ENCODE peak calls at places on chromosomes 5 and 9, in six cellular contexts. G, P, E, O, D and A are unnamed samples.

GRCh38 chr9:115944166-115944948 is 209.2 kb upstream of the PAPPA start:
- DNase-seq in P (peak), O (peak), E (peak), G (no peak), D (no peak), A (peak)

GRCh38 chr5:31651241-31651640 is 12.3 kb downstream of the PDZD2 start:
- DNase-seq in D (no peak), P (no peak), G (no peak), O (no peak), E (no peak), A (no peak)

GRCh38 chr5:42487077-42487476 is 63.8 kb downstream of the GHR start:
- DNase-seq in P (no peak), O (no peak), D (no peak), E (no peak), G (no peak), A (no peak)

GRCh38 chr9:133005221-133005760 is 25.5 kb upstream of the GTF3C5 start:
- DNase-seq in G (no peak), E (no peak), D (no peak), P (no peak), O (no peak), A (no peak)

GRCh38 chr5:6832994-6833393 is 119.8 kb downstream of the TENT4A start:
- DNase-seq in O (no peak), G (no peak), E (no peak), D (no peak), P (no peak), A (no peak)

GRCh38 chr5:172727551-172727950 is 43.4 kb downstream of the DUSP1 start:
- DNase-seq in O (no peak), P (no peak), E (no peak), D (no peak), G (no peak), A (no peak)

GRCh38 chr9:36665921-36666429 is 93.3 kb downstream of the MELK start:
- DNase-seq in E (peak), P (no peak), G (no peak), O (no peak), D (peak), A (no peak)

GRCh38 chr5:176500511-176500910 is 36.7 kb downstream of the RNF44 start:
- DNase-seq in E (no peak), O (no peak), P (peak), G (no peak), D (no peak), A (no peak)

GRCh38 chr5:65213921-65214525 is 267.7 kb downstream of the ADAMTS6 start:
- DNase-seq in D (no peak), G (no peak), P (no peak), E (peak), O (peak), A (peak)

GRCh38 chr5:76943006-76943405 is 9.8 kb upstream of the CRHBP start:
- DNase-seq in O (no peak), G (no peak), E (no peak), D (no peak), P (no peak), A (no peak)

GRCh38 chr9:18493361-18494015 is 19.5 kb downstream of the ADAMTSL1 start:
- DNase-seq in G (no peak), O (no peak), P (no peak), E (peak), D (no peak), A (no peak)

GRCh38 chr5:17184596-17184995 is 32.8 kb upstream of the BASP1 start:
- DNase-seq in D (no peak), G (no peak), O (no peak), P (no peak), E (peak), A (no peak)

GRCh38 chr5:148909766-148910165 is 83.4 kb downstream of the ADRB2 start:
- DNase-seq in P (no peak), O (no peak), G (no peak), E (no peak), D (no peak), A (no peak)

GRCh38 chr5:139468421-139468931 is 2.3 kb upstream of the SMIM33 start:
- DNase-seq in D (no peak), E (no peak), O (peak), G (no peak), P (no peak), A (no peak)

GRCh38 chr5:68429510-68429909 is 214.0 kb downstream of the PIK3R1 start:
- DNase-seq in P (no peak), G (no peak), E (no peak), O (no peak), D (no peak), A (no peak)

GRCh38 chr9:13181652-13182051 is 97.8 kb downstream of the MPDZ start:
- DNase-seq in E (no peak), G (no peak), P (no peak), D (no peak), O (peak), A (no peak)

GRCh38 chr9:103798620-103799019 is 295.5 kb upstream of the SMC2 start:
- DNase-seq in E (peak), D (no peak), G (no peak), O (no peak), P (no peak), A (no peak)

GRCh38 chr5:131981516-131981915 is 29.9 kb downstream of the ACSL6 start:
- DNase-seq in E (no peak), D (no peak), O (no peak), P (no peak), G (no peak), A (no peak)

GRCh38 chr5:137621861-137622823 is 113.7 kb downstream of the KLHL3 start:
- DNase-seq in G (no peak), D (no peak), E (peak), O (no peak), P (peak), A (peak)

GRCh38 chr5:153489611-153490010 is 859 bp upstream of the GRIA1 start:
- DNase-seq in E (no peak), P (no peak), D (no peak), O (no peak), G (no peak), A (no peak)

GRCh38 chr5:126471875-126472537 is 48.8 kb downstream of the GRAMD2B start:
- DNase-seq in O (peak), G (no peak), D (no peak), E (peak), P (peak), A (no peak)

GRCh38 chr9:6843742-6844141 is 86.0 kb downstream of the KDM4C start:
- DNase-seq in P (no peak), G (no peak), E (no peak), O (no peak), D (no peak), A (no peak)

GRCh38 chr5:65907138-65907537 is 19.2 kb upstream of the ERBIN start:
- DNase-seq in G (no peak), E (no peak), O (no peak), P (no peak), D (no peak), A (no peak)

GRCh38 chr5:58411372-58411771 is 48.5 kb downstream of the PLK2 start:
- DNase-seq in E (no peak), G (no peak), O (no peak), D (no peak), P (no peak), A (no peak)

GRCh38 chr9:20786807-20787206 is 102.7 kb downstream of the FOCAD start:
- DNase-seq in E (no peak), D (no peak), P (no peak), G (no peak), O (no peak), A (no peak)

GRCh38 chr5:636951-637350 is 24.8 kb downstream of the CEP72 start:
- DNase-seq in P (no peak), G (no peak), O (no peak), E (no peak), D (no peak), A (no peak)

GRCh38 chr5:133392448-133392847 is 219.9 kb downstream of the FSTL4 start:
- DNase-seq in D (no peak), E (no peak), P (no peak), O (no peak), G (no peak), A (peak)

GRCh38 chr5:19880859-19881436 is 107.1 kb downstream of the CDH18 start:
- DNase-seq in O (peak), P (no peak), G (no peak), E (no peak), D (no peak), A (no peak)

GRCh38 chr9:135662758-135663450 is at the start of gene LCN9:
- DNase-seq in O (no peak), D (no peak), G (no peak), E (peak), P (no peak), A (no peak)

GRCh38 chr9:136191549-136192286 is 13.2 kb downstream of the LHX3 start:
- DNase-seq in O (no peak), P (no peak), D (no peak), G (no peak), E (no peak), A (no peak)

GRCh38 chr5:141223112-141223783 is at the start of gene PCDHB14:
- DNase-seq in D (peak), O (peak), P (peak), E (peak), G (no peak), A (no peak)

GRCh38 chr9:127417130-127418036 is 6.8 kb upstream of the ZNF79 start:
- DNase-seq in D (no peak), E (peak), G (no peak), P (peak), O (no peak), A (no peak)

GRCh38 chr9:132032584-132032945 is 47.1 kb downstream of the MED27 start:
- DNase-seq in O (no peak), E (no peak), D (no peak), P (no peak), G (no peak), A (no peak)

GRCh38 chr5:134432677-134433359 is 21.1 kb upstream of the CDKN2AIPNL start:
- DNase-seq in O (no peak), P (no peak), E (peak), D (no peak), G (no peak), A (no peak)